ENCODE peak calls at places on chromosomes 2 and 18, in nine cellular contexts. K is ELR; N is IMR-90; E is CD4-positive, alpha-beta memory T cell; S is fibroblast of lung; V is Daoy; R is activated T-helper 1 cell treated with anti-CD3 and anti-CD28 coated beads, Interleukin-2, amount 50 U/mL, for 16 hours; B is SW480; A is head of caudate nucleus. L is an unnamed sample.

GRCh38 chr2:69390474-69390873 is 3.4 kb upstream of the GFPT1 start:
- DNase-seq in K (no peak), N (no peak), E (no peak), S (no peak), V (no peak), R (no peak), B (no peak), A (no peak), L (no peak)

GRCh38 chr2:118437501-118437900 is 349.2 kb downstream of the INSIG2 start:
- DNase-seq in K (no peak), N (no peak), E (no peak), S (peak; percentile 55), V (no peak), R (no peak), B (no peak), A (no peak), L (no peak)

GRCh38 chr18:73793386-73793785 is 354.2 kb downstream of the FBXO15 start:
- DNase-seq in K (peak; percentile 6), N (peak; percentile 75), E (no peak), S (peak; percentile 87), V (peak; percentile 24), R (no peak), B (no peak), A (no peak), L (no peak)

GRCh38 chr2:151716721-151717120 is 17.6 kb downstream of the NEB start:
- DNase-seq in K (no peak), N (no peak), E (no peak), S (peak; percentile 64), V (no peak), R (no peak), B (no peak), A (no peak), L (no peak)

GRCh38 chr18:41320090-41320489 is 634.9 kb upstream of the PIK3C3 start:
- DNase-seq in K (no peak), N (no peak), E (no peak), S (no peak), V (no peak), R (no peak), B (no peak), A (no peak), L (no peak)

GRCh38 chr2:14633031-14633430 is 514 bp downstream of the LRATD1 start:
- DNase-seq in K (peak; percentile 19), N (no peak), E (no peak), S (no peak), V (no peak), R (no peak), B (peak; percentile 43), A (peak; percentile 11), L (peak; percentile 37)

GRCh38 chr2:207161724-207162123 is 4.0 kb downstream of the KLF7 start:
- DNase-seq in K (peak; percentile 79), N (peak; percentile 76), E (no peak), S (peak; percentile 58), V (peak; percentile 38), R (no peak), B (no peak), A (no peak), L (no peak)

GRCh38 chr2:9263388-9263787 is 56.8 kb downstream of the ASAP2 start:
- DNase-seq in K (no peak), N (no peak), E (no peak), S (no peak), V (no peak), R (no peak), B (no peak), A (no peak), L (no peak)

GRCh38 chr2:14401838-14402237 is 230.7 kb upstream of the LRATD1 start:
- DNase-seq in K (no peak), N (no peak), E (no peak), S (no peak), V (no peak), R (no peak), B (peak; percentile 21), A (no peak), L (no peak)

L was measured in mesothelial cell of epicardium.